ENCODE peak calls at places on chromosomes 7 and 10, in ten cellular contexts. E is heart left ventricle, O is psoas muscle, X is adrenal gland, F is endothelial cell, Y is fibroblast of mammary gland, I is H9, M is AG09309, U is left ventricle myocardium inferior, P is A549. A is an unnamed sample.

GRCh38 chr7:21617916-21618390 is 75.1 kb downstream of the DNAH11 start:
- DNase-seq in E (peak; percentile 39), O (peak; percentile 57), X (peak; percentile 87), F (no peak), Y (peak; percentile 74), I (no peak), M (peak; percentile 23), U (peak; percentile 56), P (peak; percentile 87), A (no peak)

GRCh38 chr7:17633099-17633498 is 307.2 kb downstream of the SNX13 start:
- DNase-seq in E (no peak), O (no peak), X (no peak), F (no peak), Y (peak; percentile 94), I (no peak), M (no peak), U (no peak), P (peak; percentile 78), A (no peak)

GRCh38 chr10:37960738-37961137 is 15.7 kb downstream of the ZNF25 start:
- DNase-seq in E (no peak), O (no peak), X (no peak), F (no peak), Y (no peak), I (no peak), M (no peak), U (no peak), P (no peak), A (no peak)

GRCh38 chr10:79488303-79488702 is 24.0 kb upstream of the EIF5AL1 start:
- DNase-seq in E (peak; percentile 44), O (peak; percentile 77), X (no peak), F (no peak), Y (peak; percentile 90), I (peak; percentile 36), M (peak; percentile 69), U (peak; percentile 71), P (peak; percentile 63), A (no peak)

GRCh38 chr7:7156663-7157062 is 25.7 kb upstream of the C1GALT1 start:
- DNase-seq in E (no peak), O (no peak), X (no peak), F (no peak), Y (no peak), I (no peak), M (no peak), U (no peak), P (no peak), A (no peak)

GRCh38 chr7:106862317-106863183 is 2.5 kb upstream of the PIK3CG start:
- DNase-seq in E (no peak), O (no peak), X (no peak), F (no peak), Y (peak; percentile 46), I (no peak), M (peak; percentile 20), U (no peak), P (no peak), A (no peak)

GRCh38 chr7:110157631-110158362 is 933.1 kb upstream of the LRRN3 start:
- DNase-seq in E (no peak), O (no peak), X (no peak), F (no peak), Y (no peak), I (no peak), M (no peak), U (no peak), P (no peak), A (no peak)

GRCh38 chr7:11130012-11130411 is 156.3 kb downstream of the PHF14 start:
- DNase-seq in E (no peak), O (no peak), X (no peak), F (no peak), Y (no peak), I (no peak), M (no peak), U (no peak), P (no peak), A (no peak)

GRCh38 chr10:26627320-26627719 is 70.2 kb upstream of the PDSS1 start:
- DNase-seq in E (no peak), O (no peak), X (no peak), F (no peak), Y (peak; percentile 1), I (peak; percentile 57), M (no peak), U (no peak), P (peak; percentile 16), A (no peak)

GRCh38 chr10:99981581-99982199 is 28.1 kb downstream of the DNMBP start:
- DNase-seq in E (no peak), O (no peak), X (no peak), F (no peak), Y (peak; percentile 38), I (no peak), M (no peak), U (no peak), P (no peak), A (no peak)

GRCh38 chr7:47739301-47739870 is 157.5 kb upstream of the TNS3 start:
- DNase-seq in E (no peak), O (no peak), X (no peak), F (no peak), Y (no peak), I (no peak), M (no peak), U (no peak), P (no peak), A (no peak)

GRCh38 chr10:63114031-63114814 is 18.9 kb upstream of the NRBF2 start:
- DNase-seq in E (peak; percentile 77), O (peak; percentile 72), X (peak; percentile 68), F (no peak), Y (peak; percentile 97), I (no peak), M (peak; percentile 90), U (peak; percentile 72), P (peak; percentile 58), A (no peak)

GRCh38 chr10:69375307-69376151 is 41.2 kb downstream of the TACR2 start:
- DNase-seq in E (peak; percentile 33), O (peak; percentile 43), X (peak; percentile 68), F (no peak), Y (no peak), I (peak; percentile 92), M (no peak), U (no peak), P (no peak), A (no peak)

GRCh38 chr10:77442790-77443189 is 194.8 kb downstream of the KCNMA1 start:
- DNase-seq in E (no peak), O (no peak), X (no peak), F (no peak), Y (no peak), I (no peak), M (no peak), U (no peak), P (no peak), A (no peak)

GRCh38 chr7:94741179-94741578 is 85.2 kb upstream of the SGCE start:
- DNase-seq in E (no peak), O (no peak), X (no peak), F (no peak), Y (peak; percentile 4), I (no peak), M (no peak), U (no peak), P (no peak), A (no peak)

GRCh38 chr10:93595378-93596288 is 5.4 kb downstream of the RBP4 start:
- DNase-seq in E (no peak), O (no peak), X (no peak), F (no peak), Y (no peak), I (no peak), M (no peak), U (no peak), P (no peak), A (no peak)
- TF ChIP-seq CTCF in E (no peak), O (no peak), X (no peak), F (no peak), Y (no peak), I (no peak), M (no peak), U (no peak), P (no peak), A (no peak)

DNA sequence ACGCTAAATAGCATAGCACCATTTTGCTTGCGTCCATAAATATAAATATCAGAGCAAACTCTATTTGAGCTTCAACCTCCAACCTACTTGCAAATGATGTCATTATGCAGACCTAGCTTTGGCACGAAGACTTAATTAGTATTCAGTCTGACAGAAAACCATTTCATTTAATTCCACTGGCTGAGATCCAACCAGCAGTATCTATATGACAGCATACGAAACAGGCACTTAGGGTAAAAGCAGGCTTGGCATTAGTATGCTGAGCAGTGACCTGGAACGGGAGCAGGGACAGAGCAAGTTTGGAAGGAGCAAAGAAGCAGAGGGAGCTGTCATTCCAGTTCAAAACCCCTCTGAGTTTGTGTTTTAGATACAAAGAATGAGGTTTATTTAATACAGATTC is 312.5 kb upstream of the CHRM2 start:
- DNase-seq in E (no peak), O (no peak), X (no peak), F (no peak), Y (no peak), I (no peak), M (no peak), U (no peak), P (no peak), A (no peak)
- TF ChIP-seq CTCF in E (no peak), O (no peak), X (no peak), F (no peak), Y (no peak), I (no peak), M (no peak), U (no peak), P (no peak), A (no peak)

GRCh38 chr10:132577350-132578005 is 39.9 kb downstream of the INPP5A start:
- DNase-seq in E (no peak), O (no peak), X (no peak), F (no peak), Y (no peak), I (no peak), M (no peak), U (peak; percentile 48), P (peak; percentile 55), A (no peak)
- TF ChIP-seq CTCF in E (peak; percentile 55), O (peak; percentile 61), X (peak; percentile 48), F (no peak), Y (peak; percentile 13), I (no peak), M (peak; percentile 20), U (peak; percentile 56), P (peak; percentile 48), A (no peak)

GRCh38 chr7:103940382-103941268 is 48.8 kb downstream of the RELN start:
- DNase-seq in E (no peak), O (no peak), X (no peak), F (no peak), Y (no peak), I (no peak), M (no peak), U (no peak), P (no peak), A (no peak)

GRCh38 chr7:103932389-103932788 is 57.1 kb downstream of the RELN start:
- DNase-seq in E (no peak), O (no peak), X (no peak), F (no peak), Y (no peak), I (peak; percentile 43), M (no peak), U (no peak), P (no peak), A (no peak)

GRCh38 chr7:103937680-103938079 is 51.8 kb downstream of the RELN start:
- DNase-seq in E (no peak), O (no peak), X (no peak), F (no peak), Y (no peak), I (no peak), M (no peak), U (no peak), P (no peak), A (no peak)

GRCh38 chr7:103934508-103934907 is 55.0 kb downstream of the RELN start:
- DNase-seq in E (no peak), O (no peak), X (no peak), F (no peak), Y (no peak), I (no peak), M (no peak), U (no peak), P (no peak), A (no peak)

GRCh38 chr7:103936558-103936957 is 52.9 kb downstream of the RELN start:
- DNase-seq in E (no peak), O (no peak), X (no peak), F (no peak), Y (no peak), I (no peak), M (no peak), U (no peak), P (no peak), A (no peak)
- TF ChIP-seq CTCF in E (no peak), O (no peak), X (no peak), F (no peak), Y (no peak), I (no peak), M (no peak), U (no peak), P (no peak), A (no peak)